ENCODE peak calls at places on chromosomes 2 and 18, in ten cellular contexts. One of them, this sample, is unnamed.

GRCh38 chr18:25349926-25350560 is 1.9 kb downstream of the ZNF521 start:
- DNase-seq in OCI-LY7: no peak
- DNase-seq in GM18507: no peak
- DNase-seq in T-helper 9 cell: no peak
- DNase-seq in left cardiac atrium: peak
- DNase-seq in NCI-H748 treated with DMSO at 0.1 percent for 48 hours: no peak
- DNase-seq in iPS-NIHi11: peak
- DNase-seq in A549: no peak
- DNase-seq in colonic mucosa: peak
- DNase-seq in bronchial epithelial cell: no peak
- DNase-seq in this sample: no peak

GRCh38 chr2:148048475-148049221 is 27.8 kb downstream of the MBD5 start:
- DNase-seq in GM18507: no peak
- DNase-seq in NCI-H748 treated with DMSO at 0.1 percent for 48 hours: no peak
- DNase-seq in bronchial epithelial cell: no peak
- DNase-seq in colonic mucosa: no peak
- DNase-seq in T-helper 9 cell: no peak
- DNase-seq in A549: no peak
- DNase-seq in iPS-NIHi11: no peak
- DNase-seq in left cardiac atrium: no peak
- DNase-seq in OCI-LY7: no peak
- DNase-seq in this sample: no peak

GRCh38 chr2:174826051-174826450 is 61.8 kb upstream of the CHRNA1 start:
- DNase-seq in GM18507: no peak
- DNase-seq in bronchial epithelial cell: no peak
- DNase-seq in colonic mucosa: no peak
- DNase-seq in A549: no peak
- DNase-seq in iPS-NIHi11: no peak
- DNase-seq in OCI-LY7: no peak
- DNase-seq in NCI-H748 treated with DMSO at 0.1 percent for 48 hours: no peak
- DNase-seq in T-helper 9 cell: no peak
- DNase-seq in left cardiac atrium: no peak
- DNase-seq in this sample: no peak

GRCh38 chr2:10326151-10326616 is 23.5 kb downstream of the HPCAL1 start:
- DNase-seq in T-helper 9 cell: no peak
- DNase-seq in NCI-H748 treated with DMSO at 0.1 percent for 48 hours: no peak
- DNase-seq in A549: no peak
- DNase-seq in bronchial epithelial cell: no peak
- DNase-seq in GM18507: no peak
- DNase-seq in colonic mucosa: no peak
- DNase-seq in iPS-NIHi11: no peak
- DNase-seq in OCI-LY7: no peak
- DNase-seq in left cardiac atrium: no peak
- DNase-seq in this sample: no peak

GRCh38 chr2:110211938-110212858 is at the start of gene MTLN:
- DNase-seq in T-helper 9 cell: peak
- DNase-seq in bronchial epithelial cell: peak
- DNase-seq in colonic mucosa: peak
- DNase-seq in iPS-NIHi11: peak
- DNase-seq in NCI-H748 treated with DMSO at 0.1 percent for 48 hours: peak
- DNase-seq in GM18507: peak
- DNase-seq in A549: peak
- DNase-seq in left cardiac atrium: peak
- DNase-seq in OCI-LY7: no peak
- DNase-seq in this sample: peak

GRCh38 chr2:172256886-172257285 is 154.2 kb upstream of the DLX2 start:
- DNase-seq in A549: no peak
- DNase-seq in colonic mucosa: no peak
- DNase-seq in T-helper 9 cell: no peak
- DNase-seq in OCI-LY7: no peak
- DNase-seq in left cardiac atrium: no peak
- DNase-seq in iPS-NIHi11: no peak
- DNase-seq in GM18507: no peak
- DNase-seq in NCI-H748 treated with DMSO at 0.1 percent for 48 hours: peak
- DNase-seq in bronchial epithelial cell: no peak
- DNase-seq in this sample: no peak

GRCh38 chr2:61620244-61621159 is 82.3 kb upstream of the XPO1 start:
- DNase-seq in iPS-NIHi11: no peak
- DNase-seq in colonic mucosa: no peak
- DNase-seq in GM18507: no peak
- DNase-seq in T-helper 9 cell: no peak
- DNase-seq in bronchial epithelial cell: peak
- DNase-seq in A549: peak
- DNase-seq in OCI-LY7: no peak
- DNase-seq in NCI-H748 treated with DMSO at 0.1 percent for 48 hours: no peak
- DNase-seq in left cardiac atrium: no peak
- DNase-seq in this sample: peak

GRCh38 chr2:80148906-80149305 is 155.6 kb downstream of the LRRTM1 start:
- DNase-seq in A549: no peak
- DNase-seq in OCI-LY7: no peak
- DNase-seq in bronchial epithelial cell: no peak
- DNase-seq in NCI-H748 treated with DMSO at 0.1 percent for 48 hours: no peak
- DNase-seq in GM18507: no peak
- DNase-seq in T-helper 9 cell: no peak
- DNase-seq in left cardiac atrium: no peak
- DNase-seq in iPS-NIHi11: no peak
- DNase-seq in colonic mucosa: no peak
- DNase-seq in this sample: no peak

GRCh38 chr2:127429844-127430425 is 11.7 kb downstream of the PROC start:
- DNase-seq in bronchial epithelial cell: no peak
- DNase-seq in left cardiac atrium: no peak
- DNase-seq in colonic mucosa: no peak
- DNase-seq in NCI-H748 treated with DMSO at 0.1 percent for 48 hours: no peak
- DNase-seq in GM18507: no peak
- DNase-seq in OCI-LY7: no peak
- DNase-seq in T-helper 9 cell: no peak
- DNase-seq in iPS-NIHi11: no peak
- DNase-seq in A549: no peak
- DNase-seq in this sample: no peak

GRCh38 chr2:98924910-98925309 is 11.1 kb downstream of the CRACDL start:
- DNase-seq in GM18507: no peak
- DNase-seq in T-helper 9 cell: no peak
- DNase-seq in A549: no peak
- DNase-seq in NCI-H748 treated with DMSO at 0.1 percent for 48 hours: no peak
- DNase-seq in bronchial epithelial cell: no peak
- DNase-seq in iPS-NIHi11: no peak
- DNase-seq in colonic mucosa: no peak
- DNase-seq in OCI-LY7: no peak
- DNase-seq in left cardiac atrium: no peak
- DNase-seq in this sample: no peak

GRCh38 chr2:156565066-156565710 is 129.0 kb downstream of the GPD2 start:
- DNase-seq in OCI-LY7: no peak
- DNase-seq in NCI-H748 treated with DMSO at 0.1 percent for 48 hours: no peak
- DNase-seq in A549: no peak
- DNase-seq in colonic mucosa: no peak
- DNase-seq in left cardiac atrium: no peak
- DNase-seq in bronchial epithelial cell: no peak
- DNase-seq in T-helper 9 cell: no peak
- DNase-seq in iPS-NIHi11: peak
- DNase-seq in GM18507: no peak
- DNase-seq in this sample: peak

GRCh38 chr2:64880193-64880951 is 108.8 kb upstream of the SLC1A4 start:
- DNase-seq in GM18507: no peak
- DNase-seq in A549: no peak
- DNase-seq in left cardiac atrium: no peak
- DNase-seq in T-helper 9 cell: no peak
- DNase-seq in NCI-H748 treated with DMSO at 0.1 percent for 48 hours: no peak
- DNase-seq in bronchial epithelial cell: no peak
- DNase-seq in iPS-NIHi11: no peak
- DNase-seq in OCI-LY7: no peak
- DNase-seq in colonic mucosa: no peak
- DNase-seq in this sample: no peak

GRCh38 chr2:231632559-231633142 is 40.0 kb downstream of the TEX44 start:
- DNase-seq in bronchial epithelial cell: no peak
- DNase-seq in A549: no peak
- DNase-seq in left cardiac atrium: no peak
- DNase-seq in NCI-H748 treated with DMSO at 0.1 percent for 48 hours: no peak
- DNase-seq in T-helper 9 cell: no peak
- DNase-seq in colonic mucosa: no peak
- DNase-seq in OCI-LY7: no peak
- DNase-seq in GM18507: no peak
- DNase-seq in iPS-NIHi11: no peak
- DNase-seq in this sample: no peak

GRCh38 chr2:176419591-176420071 is 150.4 kb downstream of the MTX2 start:
- DNase-seq in OCI-LY7: no peak
- DNase-seq in colonic mucosa: no peak
- DNase-seq in GM18507: no peak
- DNase-seq in left cardiac atrium: no peak
- DNase-seq in T-helper 9 cell: no peak
- DNase-seq in iPS-NIHi11: no peak
- DNase-seq in NCI-H748 treated with DMSO at 0.1 percent for 48 hours: no peak
- DNase-seq in A549: no peak
- DNase-seq in bronchial epithelial cell: peak
- DNase-seq in this sample: peak

GRCh38 chr2:75324716-75325291 is 125.5 kb upstream of the TACR1 start:
- DNase-seq in iPS-NIHi11: no peak
- DNase-seq in NCI-H748 treated with DMSO at 0.1 percent for 48 hours: no peak
- DNase-seq in bronchial epithelial cell: no peak
- DNase-seq in left cardiac atrium: no peak
- DNase-seq in GM18507: no peak
- DNase-seq in colonic mucosa: no peak
- DNase-seq in OCI-LY7: no peak
- DNase-seq in T-helper 9 cell: no peak
- DNase-seq in A549: no peak
- DNase-seq in this sample: no peak

GRCh38 chr18:23626451-23627279 is 36.0 kb downstream of the ANKRD29 start:
- DNase-seq in left cardiac atrium: no peak
- DNase-seq in OCI-LY7: no peak
- DNase-seq in T-helper 9 cell: no peak
- DNase-seq in A549: no peak
- DNase-seq in bronchial epithelial cell: peak
- DNase-seq in colonic mucosa: no peak
- DNase-seq in NCI-H748 treated with DMSO at 0.1 percent for 48 hours: no peak
- DNase-seq in GM18507: no peak
- DNase-seq in iPS-NIHi11: no peak
- DNase-seq in this sample: peak

GRCh38 chr18:6327485-6327884 is 87.2 kb downstream of the L3MBTL4 start:
- DNase-seq in colonic mucosa: no peak
- DNase-seq in left cardiac atrium: no peak
- DNase-seq in GM18507: no peak
- DNase-seq in T-helper 9 cell: no peak
- DNase-seq in A549: no peak
- DNase-seq in NCI-H748 treated with DMSO at 0.1 percent for 48 hours: no peak
- DNase-seq in OCI-LY7: no peak
- DNase-seq in iPS-NIHi11: no peak
- DNase-seq in bronchial epithelial cell: no peak
- DNase-seq in this sample: no peak

GRCh38 chr18:56532176-56532840 is 106.1 kb downstream of the TXNL1 start:
- DNase-seq in bronchial epithelial cell: peak
- DNase-seq in iPS-NIHi11: no peak
- DNase-seq in NCI-H748 treated with DMSO at 0.1 percent for 48 hours: no peak
- DNase-seq in OCI-LY7: no peak
- DNase-seq in left cardiac atrium: no peak
- DNase-seq in A549: no peak
- DNase-seq in GM18507: peak
- DNase-seq in colonic mucosa: no peak
- DNase-seq in T-helper 9 cell: no peak
- DNase-seq in this sample: peak

This sample was measured in PC-3.